ENCODE peak calls at places on chromosome 17, in seven cellular contexts. K is H9, G is mesenchymal stem cell, V is mesendoderm, N is neuronal stem cell, X is IMR-90, F is trophoblast cell. S is an unnamed sample.

GRCh38 chr17:47862621-47863440 is 11.9 kb upstream of the SP6 start:
- DNase-seq in K (no peak), N (no peak), F (peak; percentile 68), V (no peak), G (peak; percentile 68), X (peak; percentile 90), S (no peak)

GRCh38 chr17:65218261-65218660 is 81.1 kb downstream of the RGS9 start:
- DNase-seq in X (no peak), N (no peak), F (no peak), V (no peak), K (no peak), G (no peak), S (no peak)

GRCh38 chr17:1519678-1520077 is 3.3 kb upstream of the INPP5K start:
- DNase-seq in V (no peak), N (no peak), F (no peak), X (no peak), K (no peak), G (no peak), S (no peak)

GRCh38 chr17:2965621-2966275 is 97.7 kb downstream of the OR1D5 start:
- DNase-seq in V (no peak), N (no peak), F (peak; percentile 81), K (peak; percentile 26), X (peak; percentile 74), G (peak; percentile 68), S (no peak)

GRCh38 chr17:40517286-40517662 is 15.9 kb upstream of the TNS4 start:
- DNase-seq in N (no peak), G (no peak), V (peak; percentile 71), K (no peak), X (no peak), F (no peak), S (no peak)

GRCh38 chr17:47955497-47956461 is 1.9 kb downstream of the PRR15L start:
- DNase-seq in N (no peak), V (no peak), K (no peak), X (no peak), F (no peak), G (no peak), S (no peak)

GRCh38 chr17:74567397-74567796 is at the start of gene CD300H:
- DNase-seq in X (no peak), G (no peak), V (no peak), F (no peak), N (no peak), K (no peak), S (no peak)

GRCh38 chr17:18184143-18185007 is 747 bp downstream of the ALKBH5 start:
- DNase-seq in G (peak; percentile 75), K (peak; percentile 61), F (peak; percentile 61), X (peak; percentile 55), V (peak; percentile 68), N (peak; percentile 33), S (peak; percentile 65)

GRCh38 chr17:50779747-50780363 is 12.5 kb upstream of the ANKRD40CL start:
- DNase-seq in V (no peak), X (no peak), N (no peak), K (no peak), G (no peak), F (no peak), S (no peak)

GRCh38 chr17:74862108-74862901 is 2.6 kb upstream of the GRIN2C start:
- DNase-seq in G (peak; percentile 60), V (peak; percentile 80), X (peak; percentile 9), K (peak; percentile 93), N (peak; percentile 79), F (peak; percentile 41), S (peak; percentile 94)

GRCh38 chr17:63116967-63117366 is 150.9 kb downstream of the TANC2 start:
- DNase-seq in K (no peak), V (peak; percentile 58), F (peak; percentile 92), N (peak; percentile 65), G (peak; percentile 43), X (peak; percentile 77), S (no peak)

GRCh38 chr17:410674-411401 is 58.2 kb upstream of the RPH3AL start:
- DNase-seq in K (peak; percentile 61), F (no peak), V (peak; percentile 46), G (peak; percentile 18), N (peak; percentile 31), X (peak; percentile 12), S (peak; percentile 52)

GRCh38 chr17:57819273-57819672 is 30.6 kb downstream of the MRPS23 start:
- DNase-seq in X (no peak), V (no peak), K (no peak), N (no peak), G (peak; percentile 2), F (no peak), S (no peak)

GRCh38 chr17:40004712-40005111 is 10.5 kb upstream of the CSF3 start:
- DNase-seq in N (no peak), F (no peak), X (no peak), V (no peak), G (no peak), K (no peak), S (no peak)

GRCh38 chr17:82050152-82050760 is 1.4 kb downstream of the RFNG start:
- DNase-seq in N (no peak), F (no peak), K (no peak), V (no peak), G (no peak), X (no peak), S (no peak)

GRCh38 chr17:50931003-50931878 is 65.1 kb upstream of the TOB1 start:
- DNase-seq in X (peak; percentile 86), K (peak; percentile 91), F (peak; percentile 86), N (peak; percentile 76), V (peak; percentile 89), G (peak; percentile 92), S (no peak)

GRCh38 chr17:80892900-80893603 is 98.6 kb upstream of the CHMP6 start:
- DNase-seq in V (no peak), X (peak; percentile 79), G (peak; percentile 93), F (peak; percentile 38), K (no peak), N (no peak), S (no peak)

GRCh38 chr17:82815790-82816305 is 24.0 kb downstream of the ZNF750 start:
- DNase-seq in G (no peak), N (no peak), F (no peak), K (no peak), V (no peak), X (no peak), S (no peak)

GRCh38 chr17:80794281-80795089 is 197.2 kb upstream of the CHMP6 start:
- DNase-seq in F (no peak), V (no peak), N (no peak), K (no peak), X (no peak), G (peak; percentile 30), S (no peak)

GRCh38 chr17:22692066-22692800 is 999.9 kb downstream of the KCNJ18 start:
- DNase-seq in K (no peak), G (no peak), X (no peak), F (no peak), N (no peak), V (no peak), S (no peak)

GRCh38 chr17:13952252-13952721 is 117.0 kb upstream of the COX10 start:
- DNase-seq in G (no peak), X (no peak), K (no peak), V (no peak), F (no peak), N (no peak), S (no peak)

GRCh38 chr17:13865650-13866049 is 203.7 kb upstream of the COX10 start:
- DNase-seq in K (no peak), X (no peak), N (no peak), V (no peak), F (no peak), G (no peak), S (no peak)

GRCh38 chr17:9406046-9406631 is 169.5 kb downstream of the STX8 start:
- DNase-seq in K (no peak), G (peak; percentile 41), F (no peak), N (no peak), V (no peak), X (peak; percentile 49), S (no peak)

GRCh38 chr17:78031435-78031834 is 72.9 kb downstream of the TNRC6C start:
- DNase-seq in F (no peak), V (no peak), K (no peak), N (no peak), G (no peak), X (no peak), S (no peak)

GRCh38 chr17:3963214-3964201 is 729 bp downstream of the ATP2A3 start:
- DNase-seq in F (no peak), G (no peak), K (no peak), N (no peak), V (no peak), X (no peak), S (peak; percentile 71)

DNA sequence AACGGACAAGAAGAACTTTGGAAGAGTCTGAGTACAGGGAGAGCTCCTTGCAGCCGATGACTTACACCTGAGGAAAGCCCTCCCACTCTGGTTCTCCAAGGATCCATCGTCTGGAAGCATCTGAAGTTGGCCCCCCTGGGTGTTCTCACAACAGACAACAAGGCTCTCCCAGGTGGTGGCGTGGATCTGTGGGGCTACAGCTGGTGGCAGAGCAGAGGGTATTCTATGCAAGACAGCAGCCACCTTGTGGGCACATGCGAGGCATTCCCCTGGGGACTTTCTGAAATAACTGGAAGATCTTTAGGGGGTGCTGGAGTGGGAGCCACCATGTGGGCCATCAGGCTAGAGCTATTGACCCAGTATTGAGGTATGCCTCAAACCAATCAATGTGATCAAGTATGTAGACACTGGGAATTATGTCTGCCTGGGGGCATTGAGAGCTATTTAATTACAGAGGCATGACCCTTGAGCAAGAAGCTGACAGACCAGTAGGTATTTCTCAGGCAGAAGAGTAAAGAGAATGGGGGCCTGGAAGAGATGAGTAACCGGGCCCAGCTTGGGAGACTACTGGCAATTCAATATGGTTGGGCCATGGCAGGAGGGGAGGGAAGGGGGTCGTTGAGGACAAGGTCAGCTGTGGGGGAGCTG is 6.9 kb upstream of the KRT19 start:
- DNase-seq in X (no peak), F (peak; percentile 70), K (no peak), G (no peak), N (no peak), V (no peak), S (no peak)
- H2AK5ac ChIP-seq in X (peak overlapping the region; percentile 60), F (no peak overlapping the region), K (no peak overlapping the region), G (peak overlapping the region; percentile 30), N (no peak overlapping the region), V (no peak overlapping the region), S (no peak overlapping the region)

GRCh38 chr17:21379080-21379711 is 3.0 kb downstream of the KCNJ12 start:
- DNase-seq in N (no peak), V (no peak), X (no peak), G (no peak), F (no peak), K (no peak), S (no peak)
- H2AK5ac ChIP-seq in N (peak overlapping the region; percentile 88), V (no peak overlapping the region), X (no peak overlapping the region), G (no peak overlapping the region), F (no peak overlapping the region), K (no peak overlapping the region), S (no peak overlapping the region)

DNA sequence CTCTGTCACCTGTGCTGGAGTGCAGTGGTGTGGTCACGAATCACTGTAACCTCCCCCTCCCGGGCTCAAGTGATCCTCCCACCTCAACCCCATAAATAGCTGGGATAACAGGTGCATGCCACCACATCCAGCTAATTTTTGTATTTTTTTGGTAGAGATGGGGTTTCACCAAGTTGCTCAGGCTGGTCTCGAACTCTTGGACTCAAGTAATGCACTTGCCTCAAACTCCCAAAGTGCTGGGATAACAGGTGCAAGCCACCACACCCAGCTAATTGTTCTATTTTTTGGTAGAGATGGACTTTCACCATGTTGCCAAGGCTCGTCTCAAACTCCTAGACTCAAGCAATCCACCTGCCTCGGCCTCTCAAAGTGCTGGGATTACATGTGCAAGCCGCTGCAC is 86.5 kb downstream of the STH start:
- DNase-seq in F (no peak), V (no peak), K (no peak), X (no peak), G (no peak), N (no peak), S (no peak)
- H2AK5ac ChIP-seq in F (no peak overlapping the region), V (no peak overlapping the region), K (no peak overlapping the region), X (no peak overlapping the region), G (no peak overlapping the region), N (no peak overlapping the region), S (no peak overlapping the region)

GRCh38 chr17:31494259-31495048 is 103.0 kb downstream of the RAB11FIP4 start:
- DNase-seq in N (no peak), V (peak; percentile 45), G (no peak), K (no peak), X (no peak), F (peak; percentile 66), S (no peak)
- H2AK5ac ChIP-seq in N (peak overlapping the region; percentile 82), V (no peak overlapping the region), G (no peak overlapping the region), K (no peak overlapping the region), X (no peak overlapping the region), F (peak overlapping the region; percentile 6), S (peak overlapping the region; percentile 69)

S was measured in H1.